ENCODE peak calls at places on chromosomes 16 and 17, in eight cellular contexts. K, X, Z, A, W, M, T and S are unnamed samples.

GRCh38 chr16:31052131-31052530 is 18.8 kb downstream of the STX4 start:
- DNase-seq in K (no peak), X (no peak), Z (no peak), A (no peak), W (no peak), M (peak), T (no peak), S (no peak)

GRCh38 chr17:2954898-2955445 is 108.4 kb downstream of the OR1D5 start:
- DNase-seq in K (peak), X (no peak), Z (no peak), A (no peak), W (no peak), M (no peak), T (no peak), S (no peak)

GRCh38 chr16:68229431-68230175 is 6.3 kb downstream of the ESRP2 start:
- DNase-seq in K (peak), X (peak), Z (peak), A (no peak), W (peak), M (peak), T (peak), S (no peak)

GRCh38 chr17:61323696-61324539 is 75.7 kb upstream of the TBX2 start:
- DNase-seq in K (no peak), X (no peak), Z (no peak), A (no peak), W (no peak), M (no peak), T (no peak), S (no peak)

GRCh38 chr17:45973099-45973838 is 25.8 kb upstream of the STH start:
- DNase-seq in K (peak), X (no peak), Z (no peak), A (no peak), W (no peak), M (no peak), T (peak), S (no peak)

GRCh38 chr17:16066125-16066524 is 66.5 kb downstream of the TTC19 start:
- DNase-seq in K (no peak), X (no peak), Z (no peak), A (no peak), W (no peak), M (no peak), T (no peak), S (no peak)

GRCh38 chr16:25553711-25554436 is 137.9 kb upstream of the HS3ST4 start:
- DNase-seq in K (no peak), X (no peak), Z (no peak), A (no peak), W (no peak), M (peak), T (no peak), S (no peak)

GRCh38 chr16:9593440-9593839 is 502.0 kb downstream of the HAPSTR1 start:
- DNase-seq in K (no peak), X (no peak), Z (no peak), A (no peak), W (no peak), M (no peak), T (no peak), S (no peak)

GRCh38 chr17:67421869-67422273 is 44.8 kb downstream of the PITPNC1 start:
- DNase-seq in K (peak), X (peak), Z (no peak), A (no peak), W (no peak), M (no peak), T (no peak), S (no peak)

GRCh38 chr16:7038475-7038874 is 294.2 kb upstream of the RBFOX1 start:
- DNase-seq in K (no peak), X (no peak), Z (no peak), A (no peak), W (no peak), M (no peak), T (no peak), S (no peak)

GRCh38 chr17:39753514-39754160 is 15.9 kb downstream of the GRB7 start:
- DNase-seq in K (peak), X (no peak), Z (peak), A (no peak), W (peak), M (no peak), T (peak), S (peak)
- TF ChIP-seq POLR2A in K (peak), X (peak), Z (no peak), A (no peak), W (no peak), M (no peak), T (no peak), S (peak)

GRCh38 chr17:75130632-75131277 is 787 bp downstream of the NT5C start:
- DNase-seq in K (peak), X (peak), Z (no peak), A (no peak), W (peak), M (peak), T (peak), S (no peak)

GRCh38 chr17:75129576-75129975 is 2.0 kb downstream of the NT5C start:
- DNase-seq in K (no peak), X (no peak), Z (no peak), A (no peak), W (no peak), M (no peak), T (no peak), S (no peak)

GRCh38 chr17:75130059-75130631 is 1.4 kb downstream of the NT5C start:
- DNase-seq in K (no peak), X (no peak), Z (no peak), A (no peak), W (no peak), M (no peak), T (no peak), S (no peak)

GRCh38 chr17:75133001-75133400 is 1.5 kb upstream of the NT5C start:
- DNase-seq in K (no peak), X (no peak), Z (no peak), A (no peak), W (no peak), M (no peak), T (no peak), S (no peak)

GRCh38 chr17:75131278-75132017 is at the start of gene NT5C:
- DNase-seq in K (peak), X (peak), Z (peak), A (peak), W (peak), M (peak), T (peak), S (peak)
- TF ChIP-seq POLR2A in K (peak), X (peak), Z (no peak), A (peak), W (peak), M (peak), T (no peak), S (peak)

DNA sequence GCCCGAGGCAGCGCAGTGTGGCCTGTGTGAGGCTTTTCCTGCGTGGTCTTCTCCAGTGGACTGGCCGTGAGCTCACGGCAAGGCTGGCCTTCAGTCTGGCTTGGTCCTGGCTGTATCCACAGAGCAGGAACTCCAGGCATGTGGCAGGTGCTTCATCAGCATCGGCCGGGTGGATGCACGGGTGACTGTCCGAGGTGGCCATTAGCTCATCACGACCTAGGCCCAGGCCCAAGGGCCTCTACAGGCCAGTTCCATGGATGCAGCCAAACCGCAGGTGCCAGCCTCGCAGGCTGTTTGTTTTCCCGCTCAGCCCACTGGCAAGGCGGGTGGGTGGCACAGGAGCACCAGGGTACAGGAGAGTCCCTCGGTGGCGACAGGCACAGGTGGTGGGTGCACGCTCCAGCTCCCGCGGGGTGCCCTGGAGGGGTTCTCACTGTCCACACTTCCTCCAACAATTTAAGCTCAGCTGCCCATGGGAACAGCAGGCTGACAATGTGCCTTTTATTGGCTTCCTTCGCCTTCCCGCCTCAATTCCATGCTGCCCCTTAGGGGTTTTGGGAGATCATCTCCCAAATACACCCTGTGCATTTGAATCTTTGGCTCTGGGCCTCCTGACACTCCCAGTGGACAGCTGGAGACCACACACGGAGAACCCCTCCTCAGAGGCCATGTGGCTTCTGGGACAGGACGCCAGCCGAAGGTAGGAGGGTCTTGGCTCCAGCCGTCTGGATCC is 33.0 kb downstream of the ENGASE start:
- DNase-seq in K (no peak), X (no peak), Z (no peak), A (no peak), W (no peak), M (no peak), T (no peak), S (no peak)
- TF ChIP-seq POLR2A in K (no peak), X (no peak), Z (no peak), A (no peak), W (no peak), M (no peak), T (no peak), S (no peak)

GRCh38 chr16:89562027-89562599 is 1.6 kb downstream of the RPL13 start:
- DNase-seq in K (no peak), X (no peak), Z (no peak), A (no peak), W (no peak), M (no peak), T (no peak), S (no peak)
- TF ChIP-seq POLR2A in K (no peak), X (no peak), Z (no peak), A (no peak), W (no peak), M (no peak), T (no peak), S (peak)

DNA sequence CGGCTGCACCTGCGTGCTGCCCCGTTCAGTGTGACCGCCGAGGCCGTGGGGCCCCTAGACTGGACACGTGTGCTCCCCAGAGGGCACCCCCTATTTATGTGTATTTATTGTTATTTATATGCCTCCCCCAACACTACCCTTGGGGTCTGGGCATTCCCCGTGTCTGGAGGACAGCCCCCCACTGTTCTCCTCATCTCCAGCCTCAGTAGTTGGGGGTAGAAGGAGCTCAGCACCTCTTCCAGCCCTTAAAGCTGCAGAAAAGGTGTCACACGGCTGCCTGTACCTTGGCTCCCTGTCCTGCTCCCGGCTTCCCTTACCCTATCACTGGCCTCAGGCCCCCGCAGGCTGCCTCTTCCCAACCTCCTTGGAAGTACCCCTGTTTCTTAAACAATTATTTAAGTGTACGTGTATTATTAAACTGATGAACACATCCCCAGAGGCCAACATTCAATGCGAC is 1.7 kb downstream of the IL17C start:
- DNase-seq in K (no peak), X (no peak), Z (no peak), A (no peak), W (no peak), M (no peak), T (no peak), S (no peak)
- TF ChIP-seq POLR2A in K (no peak), X (no peak), Z (no peak), A (no peak), W (no peak), M (no peak), T (no peak), S (no peak)

GRCh38 chr17:60138769-60139437 is 10.9 kb upstream of the CA4 start:
- DNase-seq in K (no peak), X (no peak), Z (peak), A (no peak), W (no peak), M (no peak), T (no peak), S (no peak)

GRCh38 chr17:60134396-60135159 is 15.2 kb upstream of the CA4 start:
- DNase-seq in K (no peak), X (no peak), Z (no peak), A (no peak), W (peak), M (peak), T (peak), S (no peak)

GRCh38 chr17:60137731-60138130 is 12.0 kb upstream of the CA4 start:
- DNase-seq in K (no peak), X (no peak), Z (peak), A (no peak), W (no peak), M (no peak), T (no peak), S (no peak)

GRCh38 chr17:60135951-60136666 is 13.7 kb upstream of the CA4 start:
- DNase-seq in K (peak), X (no peak), Z (no peak), A (no peak), W (no peak), M (no peak), T (peak), S (no peak)

DNA sequence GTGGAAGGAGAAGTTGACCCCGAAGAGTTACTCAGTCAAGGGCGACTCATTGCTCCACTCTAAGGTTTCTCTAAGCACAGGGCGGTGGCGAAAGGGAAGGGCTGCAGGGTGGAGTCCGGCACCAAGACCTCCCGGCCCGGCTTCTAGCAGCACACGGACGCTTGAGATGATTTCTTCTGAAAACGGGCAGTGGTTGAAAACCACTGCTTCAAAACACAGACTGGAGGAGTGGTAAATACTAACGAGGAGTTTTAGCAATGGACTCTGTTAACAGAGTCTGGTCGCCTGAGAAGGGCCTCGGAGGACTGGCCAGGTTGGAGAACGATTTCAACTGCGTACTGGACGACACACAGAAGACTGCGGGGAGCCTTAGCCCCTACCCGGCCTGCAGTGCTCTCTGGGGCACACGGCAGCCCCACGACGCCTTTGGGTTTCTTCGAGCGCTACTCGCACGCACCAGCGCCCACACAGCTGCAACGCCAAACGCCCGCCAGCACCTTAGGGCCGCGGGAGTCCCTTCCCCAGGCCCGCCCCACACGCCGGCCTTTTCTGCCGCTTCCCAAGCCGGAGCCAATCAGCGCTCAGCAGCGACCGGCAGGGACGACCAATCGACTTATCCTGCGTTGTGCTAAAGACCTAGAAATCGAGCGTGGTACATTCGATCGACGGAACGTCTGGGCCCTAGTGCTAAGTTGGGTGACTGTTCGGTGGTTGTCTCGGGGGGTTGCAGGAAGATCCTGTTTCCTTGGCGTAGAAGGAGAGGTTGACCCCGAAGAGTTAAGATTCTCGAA is 14.4 kb upstream of the CA4 start:
- DNase-seq in K (peak), X (peak), Z (peak), A (peak), W (peak), M (peak), T (peak), S (peak)
- TF ChIP-seq POLR2A in K (no peak), X (peak), Z (no peak), A (peak), W (no peak), M (peak), T (no peak), S (peak)

DNA sequence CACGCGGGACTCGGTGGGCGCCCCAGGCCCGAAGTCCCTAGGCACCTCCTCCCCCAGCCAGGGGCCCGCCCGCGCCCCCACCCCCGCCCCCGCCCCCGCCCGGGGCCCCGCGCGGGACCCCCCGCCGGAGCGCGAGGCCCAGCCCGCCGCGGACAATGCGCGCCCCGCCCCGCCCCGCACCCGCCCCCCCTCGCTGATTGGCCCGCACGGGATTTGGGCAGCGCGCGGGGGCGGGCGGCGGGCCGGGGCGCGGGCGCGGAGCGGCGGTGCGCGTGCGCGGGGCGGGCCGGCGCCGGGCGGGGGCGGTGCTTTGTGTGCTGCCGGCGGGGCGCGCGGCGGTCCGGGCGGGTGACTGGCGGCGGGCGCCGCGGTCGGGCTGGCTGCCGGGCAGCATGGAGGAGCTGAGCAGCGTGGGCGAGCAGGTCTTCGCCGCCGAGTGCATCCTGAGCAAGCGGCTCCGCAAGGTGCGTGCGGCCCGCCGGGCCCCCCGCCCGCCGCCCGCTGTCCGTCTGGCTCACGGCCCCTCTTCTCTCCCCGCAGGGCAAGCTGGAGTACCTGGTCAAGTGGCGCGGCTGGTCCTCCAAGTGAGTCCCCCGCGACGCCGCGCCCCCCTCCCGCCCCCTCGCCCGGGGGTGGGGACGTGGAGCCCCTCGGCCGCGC is at the start of gene CBX2:
- DNase-seq in K (peak), X (peak), Z (peak), A (peak), W (peak), M (peak), T (peak), S (peak)
- TF ChIP-seq POLR2A in K (no peak), X (peak), Z (no peak), A (no peak), W (no peak), M (no peak), T (no peak), S (no peak)

GRCh38 chr17:42797067-42798007 is 1.2 kb downstream of the COA3 start:
- DNase-seq in K (peak), X (no peak), Z (no peak), A (no peak), W (no peak), M (no peak), T (no peak), S (no peak)
- TF ChIP-seq POLR2A in K (peak), X (no peak), Z (no peak), A (no peak), W (no peak), M (peak), T (no peak), S (no peak)

DNA sequence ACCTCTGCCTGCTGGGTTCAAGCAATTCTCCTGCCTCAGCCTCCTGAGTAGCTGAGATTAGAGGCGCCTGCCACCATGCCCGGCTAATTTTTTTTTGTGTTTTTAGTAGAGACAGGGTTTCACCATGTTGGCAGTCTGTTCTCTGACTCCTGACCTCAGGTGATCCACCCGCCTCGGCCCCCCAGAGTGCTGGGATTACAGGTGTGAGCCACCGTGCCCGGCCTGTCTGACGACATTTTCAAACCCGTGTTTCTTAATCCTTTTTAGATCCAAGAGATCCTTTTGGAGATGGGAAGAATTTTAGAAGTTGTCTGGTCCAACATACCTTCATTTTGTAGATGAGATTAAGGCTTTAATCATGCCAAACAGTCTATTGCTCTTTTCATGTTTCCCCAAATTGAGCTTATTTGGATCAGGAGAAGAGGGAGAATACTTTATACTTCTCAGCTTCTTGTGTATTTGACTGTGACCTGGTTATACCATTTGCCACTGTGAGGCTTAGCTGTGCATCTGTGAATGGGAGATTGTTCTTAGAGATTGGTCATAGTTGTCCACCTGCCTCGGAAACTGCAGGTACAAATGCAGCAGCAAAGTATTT is 25.8 kb downstream of the USP10 start:
- DNase-seq in K (no peak), X (no peak), Z (no peak), A (no peak), W (no peak), M (no peak), T (no peak), S (no peak)
- TF ChIP-seq POLR2A in K (no peak), X (no peak), Z (no peak), A (no peak), W (no peak), M (no peak), T (no peak), S (no peak)